ENCODE peak calls at places on chromosomes 5 and 9, in seven cellular contexts. H, A, D, R, O, G and E are unnamed samples.

GRCh38 chr5:178204205-178205009 is at the start of gene HNRNPAB:
- DNase-seq in H (peak; percentile 96), A (peak; percentile 97), D (peak; percentile 96), R (peak; percentile 95), O (peak; percentile 96), G (peak; percentile 94), E (peak; percentile 99)

GRCh38 chr5:156815988-156816599 is 34.0 kb upstream of the PPP1R2B start:
- DNase-seq in H (no peak), A (no peak), D (peak; percentile 63), R (no peak), O (peak; percentile 25), G (peak; percentile 10), E (peak; percentile 77)

GRCh38 chr5:93188876-93189485 is 392.0 kb downstream of the NR2F1-AS1 start:
- DNase-seq in H (no peak), A (no peak), D (no peak), R (no peak), O (no peak), G (no peak), E (no peak)

GRCh38 chr9:135068776-135069415 is 18.6 kb upstream of the OLFM1 start:
- DNase-seq in H (peak; percentile 45), A (no peak), D (no peak), R (no peak), O (no peak), G (no peak), E (no peak)

GRCh38 chr5:58462623-58463230 is 2.8 kb upstream of the PLK2 start:
- DNase-seq in H (no peak), A (no peak), D (peak; percentile 74), R (peak; percentile 33), O (peak; percentile 49), G (peak; percentile 37), E (peak; percentile 82)

GRCh38 chr5:103444333-103445038 is 118.1 kb downstream of the NUDT12 start:
- DNase-seq in H (no peak), A (no peak), D (peak; percentile 45), R (no peak), O (no peak), G (no peak), E (no peak)

GRCh38 chr5:159536166-159536565 is 205.9 kb upstream of the IL12B start:
- DNase-seq in H (no peak), A (no peak), D (no peak), R (no peak), O (no peak), G (no peak), E (no peak)

GRCh38 chr5:76688836-76689235 is 27.1 kb upstream of the F2R start:
- DNase-seq in H (no peak), A (no peak), D (peak; percentile 61), R (no peak), O (no peak), G (no peak), E (no peak)

GRCh38 chr5:157481255-157481654 is 21.2 kb downstream of the NIPAL4 start:
- DNase-seq in H (no peak), A (peak; percentile 73), D (no peak), R (no peak), O (no peak), G (no peak), E (no peak)

GRCh38 chr5:143664623-143665022 is 147.3 kb upstream of the HMHB1 start:
- DNase-seq in H (no peak), A (no peak), D (no peak), R (no peak), O (no peak), G (no peak), E (no peak)

GRCh38 chr5:80153586-80154126 is 102.2 kb downstream of the SERINC5 start:
- DNase-seq in H (no peak), A (no peak), D (no peak), R (peak; percentile 40), O (peak; percentile 66), G (no peak), E (no peak)

GRCh38 chr9:34994429-34995287 is 5.1 kb downstream of the DNAJB5 start:
- DNase-seq in H (no peak), A (no peak), D (peak; percentile 63), R (no peak), O (peak; percentile 48), G (no peak), E (peak; percentile 56)

GRCh38 chr5:112951124-112951702 is 25.4 kb upstream of the DCP2 start:
- DNase-seq in H (no peak), A (no peak), D (no peak), R (no peak), O (no peak), G (no peak), E (no peak)

GRCh38 chr9:5395428-5395827 is 42.3 kb downstream of the PLGRKT start:
- DNase-seq in H (no peak), A (no peak), D (no peak), R (no peak), O (no peak), G (no peak), E (no peak)

GRCh38 chr5:111530298-111530740 is 18.0 kb upstream of the STARD4 start:
- DNase-seq in H (peak; percentile 86), A (peak; percentile 77), D (peak; percentile 22), R (peak; percentile 86), O (peak; percentile 54), G (peak; percentile 94), E (no peak)

GRCh38 chr9:92324889-92325268 is 271 bp downstream of the NOL8 start:
- DNase-seq in H (no peak), A (no peak), D (no peak), R (no peak), O (no peak), G (no peak), E (no peak)

GRCh38 chr9:92328225-92328624 is 2.5 kb downstream of the CENPP start:
- DNase-seq in H (no peak), A (no peak), D (peak; percentile 46), R (no peak), O (no peak), G (no peak), E (peak; percentile 74)

GRCh38 chr9:92325991-92326500 is 293 bp downstream of the CENPP start:
- DNase-seq in H (no peak), A (no peak), D (peak; percentile 22), R (no peak), O (no peak), G (no peak), E (no peak)

GRCh38 chr9:92325269-92325990 is at the start of the genes CENPP and NOL8:
- DNase-seq in H (peak; percentile 92), A (peak; percentile 86), D (peak; percentile 76), R (peak; percentile 87), O (peak; percentile 89), G (peak; percentile 85), E (peak; percentile 96)

GRCh38 chr9:92327283-92327850 is 1.6 kb downstream of the CENPP start:
- DNase-seq in H (no peak), A (no peak), D (no peak), R (no peak), O (no peak), G (no peak), E (no peak)
- H3K4me3 ChIP-seq in H (no peak overlapping the region), A (no peak overlapping the region), D (peak overlapping the region; percentile 79), R (no peak overlapping the region), O (no peak overlapping the region), G (peak overlapping the region; percentile 85), E (no peak overlapping the region)

DNA sequence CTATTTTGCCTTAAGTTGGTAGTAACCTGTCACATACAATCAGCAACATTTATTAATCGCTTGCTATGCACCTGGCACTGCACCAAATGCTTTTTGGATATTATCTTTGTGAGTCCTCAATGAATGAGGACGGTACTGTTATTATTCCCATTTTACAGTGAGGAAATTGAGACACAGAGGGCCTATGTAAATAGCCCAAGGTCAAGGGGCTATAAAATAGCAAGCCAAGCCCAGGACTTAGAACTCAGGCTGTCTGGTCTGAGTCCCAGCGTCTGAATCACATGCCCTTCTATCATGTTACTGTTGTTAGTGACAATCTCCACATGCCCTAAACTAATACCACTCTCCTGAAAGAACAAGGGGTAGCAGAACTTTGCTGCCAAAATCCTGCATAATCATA is 60.0 kb downstream of the ERAP1 start:
- DNase-seq in H (no peak), A (no peak), D (no peak), R (no peak), O (peak; percentile 31), G (no peak), E (no peak)
- H3K4me1 ChIP-seq in H (peaks cover 9% of the 10 kb centered on the region), A (no peaks in the 10 kb centered on the region), D (no peaks in the 10 kb centered on the region), R (no peaks in the 10 kb centered on the region), O (no peaks in the 10 kb centered on the region), G (peaks cover 17% of the 10 kb centered on the region), E (peaks cover 24% of the 10 kb centered on the region)

GRCh38 chr9:129483467-129484324 is 137.2 kb downstream of the C9orf50 start:
- DNase-seq in H (peak; percentile 91), A (peak; percentile 47), D (peak; percentile 72), R (no peak), O (peak; percentile 90), G (no peak), E (peak; percentile 99)
- H3K4me3 ChIP-seq in H (peak overlapping the region; percentile 62), A (peak overlapping the region; percentile 55), D (peak overlapping the region; percentile 55), R (no peak overlapping the region), O (peak overlapping the region; percentile 50), G (no peak overlapping the region), E (peak overlapping the region; percentile 73)

DNA sequence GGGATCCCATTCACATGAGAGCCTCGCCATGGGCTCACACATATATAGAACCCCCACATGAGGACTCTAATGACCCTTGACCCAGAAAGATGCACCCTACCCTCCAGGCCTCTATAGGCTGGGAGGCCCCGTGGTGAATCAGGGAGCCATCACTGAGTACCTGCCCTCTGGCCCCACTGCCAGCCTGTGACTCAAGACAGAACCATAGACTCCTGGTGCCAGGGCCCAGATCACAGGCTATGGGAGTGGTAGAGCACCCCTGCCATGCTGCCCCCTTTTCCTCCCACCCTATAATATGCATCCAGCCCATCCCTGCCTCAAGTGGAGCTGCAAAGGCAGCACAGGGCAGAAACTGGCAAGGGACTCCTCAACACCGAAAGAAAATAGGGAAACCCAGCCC is 3.4 kb upstream of the AQP3 start:
- DNase-seq in H (no peak), A (no peak), D (no peak), R (no peak), O (no peak), G (no peak), E (no peak)
- H3K4me1 ChIP-seq in H (peaks cover 15% of the 10 kb centered on the region), A (peaks cover 14% of the 10 kb centered on the region), D (peaks cover 23% of the 10 kb centered on the region), R (peaks cover 50% of the 10 kb centered on the region), O (peaks cover 5% of the 10 kb centered on the region), G (peaks cover 31% of the 10 kb centered on the region), E (peaks cover 23% of the 10 kb centered on the region)

DNA sequence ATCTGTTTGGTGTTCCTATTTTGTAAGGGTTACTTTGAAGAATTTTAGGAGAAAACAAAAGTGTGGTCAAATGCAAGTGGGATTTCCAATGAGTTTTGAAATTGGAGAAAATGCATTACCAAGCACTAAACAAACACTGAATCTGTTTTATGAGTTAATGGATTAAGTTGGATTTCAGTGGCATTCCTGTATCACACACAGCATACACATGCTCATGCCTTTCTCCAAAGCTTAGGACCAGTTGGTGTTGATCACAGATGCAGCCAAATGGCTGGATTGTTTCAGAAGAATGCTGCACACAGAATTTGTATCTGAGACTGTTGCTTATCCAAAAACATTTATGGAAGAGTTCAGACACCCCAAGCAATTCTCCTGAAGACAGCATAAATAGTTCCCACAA is 611.1 kb downstream of the ACTL7B start:
- DNase-seq in H (no peak), A (no peak), D (no peak), R (no peak), O (no peak), G (no peak), E (peak; percentile 7)
- H3K4me3 ChIP-seq in H (no peak overlapping the region), A (no peak overlapping the region), D (no peak overlapping the region), R (no peak overlapping the region), O (no peak overlapping the region), G (no peak overlapping the region), E (no peak overlapping the region)